ENCODE peak calls at places on chromosome X, in eight cellular contexts. F, D, V, W, A, T, O and K are unnamed samples.

GRCh38 chrX:12610079-12610478 is 181.1 kb upstream of the PRPS2 start:
- DNase-seq in F (peak; percentile 62), D (no peak), V (no peak), W (no peak), A (no peak), T (peak; percentile 56), O (peak; percentile 34), K (no peak)

GRCh38 chrX:20487227-20487626 is 220.5 kb upstream of the RPS6KA3 start:
- DNase-seq in F (peak; percentile 3), D (no peak), V (no peak), W (no peak), A (no peak), T (no peak), O (peak; percentile 43), K (no peak)

GRCh38 chrX:12494400-12495138 is 296.6 kb upstream of the PRPS2 start:
- DNase-seq in F (no peak), D (no peak), V (no peak), W (no peak), A (no peak), T (no peak), O (no peak), K (peak; percentile 54)

GRCh38 chrX:115410731-115411435 is 121.4 kb downstream of the LUZP4 start:
- DNase-seq in F (no peak), D (no peak), V (no peak), W (no peak), A (no peak), T (no peak), O (no peak), K (no peak)

GRCh38 chrX:153441981-153442380 is 3.9 kb downstream of the TREX2 start:
- DNase-seq in F (no peak), D (no peak), V (no peak), W (no peak), A (no peak), T (no peak), O (no peak), K (no peak)

GRCh38 chrX:70038951-70039350 is 10.8 kb downstream of the AWAT2 start:
- DNase-seq in F (no peak), D (no peak), V (peak; percentile 20), W (no peak), A (no peak), T (no peak), O (no peak), K (no peak)

GRCh38 chrX:154030715-154031305 is 11.1 kb upstream of the IRAK1 start:
- DNase-seq in F (no peak), D (no peak), V (no peak), W (no peak), A (no peak), T (no peak), O (no peak), K (no peak)

GRCh38 chrX:69615779-69616519 is at the start of gene EDA:
- DNase-seq in F (peak; percentile 88), D (peak; percentile 75), V (peak; percentile 88), W (peak; percentile 88), A (peak; percentile 11), T (peak; percentile 68), O (peak; percentile 70), K (peak; percentile 86)

GRCh38 chrX:69415698-69416097 is 88.4 kb upstream of the NALF2 start:
- DNase-seq in F (no peak), D (no peak), V (no peak), W (no peak), A (no peak), T (no peak), O (no peak), K (no peak)

GRCh38 chrX:67604979-67605703 is 61.3 kb downstream of the AR start:
- DNase-seq in F (peak; percentile 54), D (no peak), V (no peak), W (no peak), A (no peak), T (peak; percentile 93), O (peak; percentile 90), K (peak; percentile 73)

GRCh38 chrX:124395145-124395858 is 48.9 kb downstream of the SH2D1A start:
- DNase-seq in F (no peak), D (no peak), V (no peak), W (no peak), A (no peak), T (no peak), O (no peak), K (peak; percentile 73)